ENCODE peak calls at places on chromosomes 4 and X, in five cellular contexts. U is IMR-90, R is HL-60, Y is psoas muscle, N is T follicular helper cell. X is an unnamed sample.

GRCh38 chrX:96540111-96540631 is 144.5 kb upstream of the DIAPH2 start:
- DNase-seq in U (no peak), R (no peak), Y (no peak), N (no peak), X (no peak)

GRCh38 chrX:134482371-134482770 is 22.4 kb downstream of the HPRT1 start:
- DNase-seq in U (no peak), R (peak), Y (no peak), N (no peak), X (no peak)

GRCh38 chrX:7059214-7059838 is 88.2 kb upstream of the STS start:
- DNase-seq in U (no peak), R (no peak), Y (no peak), N (no peak), X (no peak)

GRCh38 chrX:153744210-153745066 is 19.6 kb upstream of the PLXNB3 start:
- DNase-seq in U (no peak), R (no peak), Y (peak), N (no peak), X (no peak)

GRCh38 chrX:65871671-65872311 is 168.1 kb downstream of the VSIG4 start:
- DNase-seq in U (no peak), R (no peak), Y (no peak), N (no peak), X (no peak)

GRCh38 chrX:24424948-24425347 is 40.1 kb upstream of the PDK3 start:
- DNase-seq in U (peak), R (no peak), Y (peak), N (no peak), X (peak)

GRCh38 chrX:147917700-147918694 is 6.3 kb downstream of the FMR1 start:
- DNase-seq in U (peak), R (no peak), Y (no peak), N (no peak), X (peak)

GRCh38 chr4:54566608-54567007 is 91.1 kb upstream of the KIT start:
- DNase-seq in U (no peak), R (no peak), Y (no peak), N (no peak), X (no peak)

GRCh38 chr4:3498901-3499510 is 33.2 kb downstream of the LRPAP1 start:
- DNase-seq in U (no peak), R (no peak), Y (no peak), N (no peak), X (no peak)

GRCh38 chrX:27715610-27716009 is 92.2 kb upstream of the MAGEB10 start:
- DNase-seq in U (no peak), R (no peak), Y (no peak), N (no peak), X (no peak)

GRCh38 chr4:121155893-121156292 is 8.2 kb downstream of the TNIP3 start:
- DNase-seq in U (peak), R (no peak), Y (no peak), N (no peak), X (peak)

GRCh38 chr4:155399974-155400697 is 23.4 kb upstream of the MAP9 start:
- DNase-seq in U (no peak), R (no peak), Y (no peak), N (no peak), X (no peak)